ENCODE peak calls at places on chromosomes 6 and 20, in seven cellular contexts. I is psoas muscle, B is HAP-1, J is Caco-2, O is heart right ventricle, T is SK-N-SH, E is lower lobe of right lung. U is an unnamed sample. For H3K4me1, the result is how much of the 10 kb centered on the place peaks cover.

GRCh38 chr6:487956-488355 is 96.4 kb downstream of the IRF4 start:
- DNase-seq in T (peak), B (no peak), J (no peak), I (no peak), O (no peak), E (no peak), U (no peak)

GRCh38 chr6:336159-337114 is 44.1 kb downstream of the DUSP22 start:
- DNase-seq in B (no peak), I (no peak), E (no peak), O (no peak), T (no peak), J (no peak), U (no peak)

GRCh38 chr6:111803384-111803783 is 69.9 kb downstream of the FYN start:
- DNase-seq in E (no peak), T (no peak), B (no peak), I (no peak), J (no peak), O (no peak), U (no peak)

GRCh38 chr6:56073315-56073714 is 174.1 kb downstream of the COL21A1 start:
- DNase-seq in B (no peak), O (no peak), J (no peak), I (no peak), E (no peak), T (no peak), U (no peak)

GRCh38 chr6:169986848-169987498 is 235.6 kb downstream of the ERMARD start:
- DNase-seq in I (no peak), T (no peak), E (no peak), O (no peak), J (no peak), B (no peak), U (no peak)

GRCh38 chr6:160998217-160998616 is 6.6 kb downstream of the MAP3K4 start:
- DNase-seq in B (no peak), E (no peak), O (no peak), T (no peak), I (no peak), J (no peak), U (no peak)

GRCh38 chr20:36312724-36313441 is 6.7 kb downstream of the DLGAP4 start:
- DNase-seq in E (no peak), J (no peak), O (no peak), T (no peak), I (no peak), B (no peak), U (no peak)

GRCh38 chr6:38508894-38509293 is 130.8 kb downstream of the BTBD9 start:
- DNase-seq in B (no peak), J (no peak), O (no peak), T (no peak), I (no peak), E (no peak), U (no peak)

GRCh38 chr6:95232477-95232876 is 344.9 kb upstream of the MANEA start:
- DNase-seq in O (no peak), B (no peak), J (no peak), T (no peak), E (no peak), I (no peak), U (no peak)

GRCh38 chr6:163398796-163399195 is 15.7 kb upstream of the QKI start:
- DNase-seq in B (no peak), O (peak), E (peak), I (peak), T (no peak), J (no peak), U (no peak)

GRCh38 chr20:25508083-25508770 is 77.1 kb downstream of the NINL start:
- DNase-seq in O (no peak), J (no peak), E (no peak), I (no peak), T (no peak), B (no peak), U (peak)

GRCh38 chr6:36373368-36374009 is 14.0 kb downstream of the ETV7 start:
- DNase-seq in T (peak), E (no peak), O (no peak), J (no peak), B (no peak), I (no peak), U (peak)

GRCh38 chr6:21615504-21615903 is 22.0 kb downstream of the SOX4 start:
- DNase-seq in E (no peak), O (no peak), I (no peak), B (no peak), J (no peak), T (no peak), U (no peak)

GRCh38 chr6:112881027-112881426 is 533.9 kb downstream of the RFPL4B start:
- DNase-seq in E (no peak), O (no peak), B (no peak), T (no peak), J (no peak), I (no peak), U (no peak)

GRCh38 chr6:111722220-111722731 is 116.6 kb upstream of the TRAF3IP2 start:
- DNase-seq in E (no peak), O (no peak), T (no peak), J (no peak), B (no peak), I (no peak), U (no peak)

GRCh38 chr6:15475261-15475660 is 187.6 kb downstream of the DTNBP1 start:
- DNase-seq in B (no peak), O (no peak), J (no peak), E (no peak), T (no peak), I (no peak), U (no peak)

GRCh38 chr6:5175635-5176034 is 85.1 kb downstream of the LYRM4 start:
- DNase-seq in B (no peak), I (no peak), T (no peak), O (no peak), J (no peak), E (no peak), U (no peak)

GRCh38 chr6:43093361-43094289 is 17.5 kb downstream of the PTK7 start:
- DNase-seq in O (no peak), T (no peak), I (no peak), J (no peak), E (no peak), B (peak), U (no peak)

GRCh38 chr20:54272901-54273488 is 65.1 kb downstream of the PFDN4 start:
- DNase-seq in E (no peak), T (no peak), I (no peak), O (no peak), B (no peak), J (no peak), U (no peak)

GRCh38 chr6:168648240-168648639 is 207.3 kb downstream of the SMOC2 start:
- DNase-seq in O (no peak), E (peak), B (no peak), J (no peak), I (no peak), T (peak), U (no peak)

GRCh38 chr6:112320561-112321300 is 26.4 kb upstream of the RFPL4B start:
- DNase-seq in E (no peak), B (no peak), J (no peak), I (no peak), T (no peak), O (no peak), U (no peak)

GRCh38 chr6:124964084-124964763 is 2.0 kb downstream of the RNF217 start:
- DNase-seq in B (no peak), J (no peak), I (peak), O (no peak), E (no peak), T (no peak), U (no peak)

GRCh38 chr6:33692078-33692759 is 19.3 kb downstream of the UQCC2 start:
- DNase-seq in I (no peak), B (no peak), T (no peak), O (peak), E (peak), J (peak), U (peak)
- H3K4me1 ChIP-seq in I (half or more), B (under half), T (under half), O (half or more), E (half or more), J (under half), U (under half)

GRCh38 chr20:31674895-31675827 is 37.4 kb downstream of the COX4I2 start:
- DNase-seq in O (peak), J (no peak), B (no peak), E (peak), I (peak), T (peak), U (peak)
- H3K4me1 ChIP-seq in O (half or more), J (half or more), B (under half), E (half or more), I (half or more), T (half or more), U (half or more)

GRCh38 chr6:119353696-119354095 is 4.1 kb upstream of the MAN1A1 start:
- DNase-seq in T (no peak), J (no peak), E (no peak), B (peak), I (no peak), O (no peak), U (no peak)
- H3K4me1 ChIP-seq in T (under half), J (under half), E (under half), B (under half), I (under half), O (under half), U (under half)

GRCh38 chr20:62049342-62050165 is 16.1 kb downstream of the TAF4 start:
- DNase-seq in I (no peak), E (peak), T (no peak), O (no peak), J (no peak), B (no peak), U (no peak)
- H3K4me1 ChIP-seq in I (under half), E (under half), T (under half), O (under half), J (under half), B (under half), U (under half)

DNA sequence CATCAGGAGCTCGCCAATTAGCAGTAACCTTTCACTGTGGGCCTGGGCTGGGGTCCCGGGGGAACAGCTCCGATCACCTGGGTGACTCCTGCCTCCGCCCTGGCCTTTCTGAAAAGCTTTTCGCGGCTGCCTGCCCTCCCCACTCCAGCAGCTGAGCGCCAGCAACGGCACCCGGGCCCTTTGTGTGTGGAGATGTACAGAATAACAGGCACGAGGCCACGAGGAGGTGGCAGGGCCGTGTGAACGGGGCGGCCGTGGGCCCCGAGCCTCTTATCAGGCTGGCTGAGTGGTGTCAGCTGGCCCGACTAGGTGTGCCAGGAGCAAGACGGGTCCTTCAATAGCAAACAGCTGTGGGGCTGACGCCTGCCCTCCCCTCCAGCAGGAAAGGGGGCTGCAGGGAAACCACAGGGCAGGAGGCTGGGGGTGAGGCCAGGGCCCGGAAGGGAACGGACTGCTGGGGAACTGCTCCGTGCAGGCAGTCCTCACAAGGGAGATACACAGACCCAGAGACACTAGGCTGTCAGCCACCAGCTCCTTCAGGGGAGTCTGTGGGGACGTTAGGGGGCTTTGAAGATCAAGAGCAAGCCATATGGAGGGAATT is 56.7 kb downstream of the NOL4L start:
- DNase-seq in I (no peak), T (peak), B (no peak), E (peak), J (no peak), O (peak), U (no peak)
- H3K4me1 ChIP-seq in I (under half), T (half or more), B (under half), E (under half), J (under half), O (under half), U (under half)

GRCh38 chr20:23047738-23048214 is 1.7 kb downstream of the THBD start:
- DNase-seq in J (no peak), B (no peak), O (peak), I (peak), E (peak), T (no peak), U (no peak)

GRCh38 chr20:23049933-23050838 is 714 bp upstream of the THBD start:
- DNase-seq in B (no peak), J (no peak), O (peak), E (peak), I (peak), T (no peak), U (peak)

GRCh38 chr20:23049201-23049932 is at the start of gene THBD:
- DNase-seq in I (peak), T (no peak), O (peak), B (no peak), J (no peak), E (peak), U (peak)

GRCh38 chr20:23047001-23047737 is 2.3 kb downstream of the THBD start:
- DNase-seq in I (no peak), J (no peak), E (no peak), O (no peak), B (no peak), T (no peak), U (no peak)

GRCh38 chr20:23048283-23049200 is 930 bp downstream of the THBD start:
- DNase-seq in I (peak), J (no peak), E (peak), T (no peak), O (peak), B (no peak), U (peak)
- H3K4me1 ChIP-seq in I (under half), J (under half), E (under half), T (under half), O (half or more), B (under half), U (under half)

DNA sequence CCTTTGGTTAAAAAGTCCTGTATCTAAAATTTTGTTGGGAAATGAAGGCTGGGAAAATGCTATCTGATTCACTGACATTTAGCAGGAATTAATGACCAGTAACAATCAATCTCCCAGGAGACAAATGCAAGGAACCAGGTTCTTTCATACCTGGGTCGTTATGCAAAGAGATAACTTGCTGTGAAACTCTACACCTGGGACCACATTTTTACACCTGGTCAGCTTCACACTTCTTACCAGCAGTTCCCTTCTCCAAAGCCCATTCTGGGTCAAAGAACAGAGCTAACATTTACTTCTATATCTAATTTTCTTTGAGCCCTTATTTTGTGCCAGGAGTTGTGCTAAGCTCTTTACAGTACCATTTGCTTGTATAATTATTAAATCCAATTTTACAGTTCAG is 27.4 kb upstream of the STXBP5 start:
- DNase-seq in I (no peak), T (no peak), B (no peak), O (no peak), E (no peak), J (no peak), U (no peak)
- H3K4me1 ChIP-seq in I (under half), T (under half), B (under half), O (under half), E (under half), J (under half), U (under half)

GRCh38 chr20:49661560-49662329 is 51.9 kb downstream of the B4GALT5 start:
- DNase-seq in T (no peak), O (no peak), J (no peak), E (no peak), I (no peak), B (no peak), U (no peak)
- H3K4me1 ChIP-seq in T (under half), O (half or more), J (under half), E (half or more), I (half or more), B (under half), U (under half)

U was measured in right lobe of liver.